ENCODE peak calls at places on chromosomes 12 and 14, in nine cellular contexts. A is skeletal muscle cell, T is iPS-NIHi11, L is heart left ventricle, N is memory B cell, F is C1 segment of cervical spinal cord, O is COR-L47, S is AG10803, Z is RWPE1. K is an unnamed sample.

GRCh38 chr12:12439636-12440035 is 82.8 kb downstream of the BORCS5 start:
- DNase-seq in L (no peak), T (no peak), S (peak), Z (peak), N (no peak), F (no peak), A (peak), O (no peak), K (no peak)

GRCh38 chr12:118981285-118982201 is at the start of gene SRRM4:
- DNase-seq in Z (peak), O (peak), A (no peak), N (no peak), T (peak), L (peak), F (no peak), S (no peak), K (peak)

GRCh38 chr12:41473441-41473840 is 285.3 kb downstream of the PDZRN4 start:
- DNase-seq in T (no peak), F (no peak), S (no peak), N (no peak), A (no peak), L (no peak), O (peak), Z (no peak), K (no peak)

GRCh38 chr14:96156804-96157760 is 47.6 kb upstream of the BDKRB2 start:
- DNase-seq in S (no peak), L (no peak), A (no peak), N (no peak), F (no peak), T (no peak), O (no peak), Z (no peak), K (no peak)

GRCh38 chr12:71128191-71128590 is 29.6 kb downstream of the TSPAN8 start:
- DNase-seq in N (no peak), L (no peak), F (no peak), O (no peak), A (peak), T (no peak), Z (no peak), S (peak), K (peak)

GRCh38 chr12:7092229-7092985 is at the start of gene C1R:
- DNase-seq in N (peak), F (peak), Z (peak), T (peak), S (peak), L (peak), A (peak), O (no peak), K (peak)

GRCh38 chr12:48659863-48660262 is 22.2 kb downstream of the KANSL2 start:
- DNase-seq in T (no peak), F (no peak), S (no peak), L (no peak), O (no peak), A (no peak), N (no peak), Z (no peak), K (no peak)

GRCh38 chr14:50775357-50775756 is 55.6 kb downstream of the NIN start:
- DNase-seq in Z (peak), L (no peak), N (no peak), A (peak), F (no peak), S (peak), T (no peak), O (no peak), K (peak)

GRCh38 chr12:132475304-132476037 is 14.5 kb upstream of the FBRSL1 start:
- DNase-seq in T (no peak), S (no peak), A (no peak), L (peak), Z (no peak), N (no peak), O (no peak), F (no peak), K (no peak)

GRCh38 chr12:52243774-52244614 is 11.0 kb downstream of the KRT7 start:
- DNase-seq in A (peak), L (peak), Z (peak), N (no peak), O (peak), T (peak), S (peak), F (no peak), K (peak)

GRCh38 chr14:95248422-95248821 is 71.3 kb downstream of the CLMN start:
- DNase-seq in S (peak), L (no peak), Z (no peak), T (no peak), N (no peak), F (no peak), O (no peak), A (no peak), K (peak)

GRCh38 chr12:14577344-14577743 is 9.7 kb upstream of the PLBD1 start:
- DNase-seq in N (no peak), F (no peak), S (peak), T (no peak), L (no peak), Z (no peak), A (no peak), O (no peak), K (peak)

GRCh38 chr12:106246891-106247730 is 709 bp downstream of the CKAP4 start:
- DNase-seq in L (peak), S (peak), F (no peak), A (no peak), O (peak), Z (peak), N (peak), T (peak), K (peak)

GRCh38 chr14:67817750-67818438 is 1.5 kb upstream of the ZFYVE26 start:
- DNase-seq in F (no peak), O (no peak), T (no peak), A (no peak), N (no peak), Z (no peak), L (no peak), S (no peak), K (no peak)

GRCh38 chr12:54701940-54702592 is 53.9 kb upstream of the DCD start:
- DNase-seq in L (no peak), O (no peak), N (no peak), A (peak), T (peak), S (peak), F (no peak), Z (peak), K (peak)

GRCh38 chr14:80172380-80173055 is 38.8 kb downstream of the DIO2 start:
- DNase-seq in A (no peak), N (no peak), T (no peak), O (no peak), Z (no peak), F (no peak), S (no peak), L (no peak), K (no peak)

GRCh38 chr12:19614601-19615442 is 175.5 kb downstream of the AEBP2 start:
- DNase-seq in O (no peak), L (no peak), Z (no peak), T (no peak), A (no peak), S (no peak), N (no peak), F (no peak), K (no peak)

GRCh38 chr12:105272814-105273416 is 36.9 kb upstream of the APPL2 start:
- DNase-seq in A (no peak), S (no peak), T (no peak), N (no peak), Z (peak), O (no peak), F (no peak), L (no peak), K (no peak)

GRCh38 chr12:30420561-30420960 is 275.1 kb downstream of the IPO8 start:
- DNase-seq in F (no peak), T (no peak), Z (no peak), N (no peak), S (peak), A (no peak), L (no peak), O (no peak), K (peak)

GRCh38 chr12:60845696-60846095 is 1249.9 kb downstream of the SLC16A7 start:
- DNase-seq in T (no peak), Z (no peak), N (no peak), O (no peak), S (no peak), F (no peak), L (no peak), A (no peak), K (no peak)

GRCh38 chr12:130818381-130819247 is 20.4 kb downstream of the STX2 start:
- DNase-seq in S (no peak), A (no peak), L (peak), Z (peak), N (peak), O (peak), T (peak), F (no peak), K (peak)

GRCh38 chr14:99968156-99968920 is 96.9 kb upstream of the EVL start:
- DNase-seq in F (no peak), S (peak), A (peak), T (no peak), Z (no peak), L (no peak), O (no peak), N (no peak), K (peak)

GRCh38 chr14:75871181-75871880 is 110.5 kb downstream of the TGFB3 start:
- DNase-seq in O (no peak), F (no peak), A (peak), Z (no peak), T (no peak), S (no peak), N (no peak), L (no peak), K (peak)

GRCh38 chr14:21940887-21941855 is 267.6 kb upstream of the OR4E1 start:
- DNase-seq in S (no peak), N (no peak), T (peak), O (no peak), F (no peak), L (no peak), A (no peak), Z (peak), K (peak)

GRCh38 chr14:65211341-65211987 is 109.1 kb upstream of the MAX start:
- DNase-seq in T (no peak), N (no peak), O (no peak), A (peak), L (no peak), F (no peak), Z (peak), S (peak), K (peak)

GRCh38 chr14:70665448-70666363 is 24.0 kb downstream of the TTC9 start:
- DNase-seq in T (peak), A (no peak), S (peak), O (no peak), F (no peak), L (no peak), Z (peak), N (no peak), K (peak)